ENCODE peak calls at places on chromosomes 11 and 22, in seven cellular contexts. One of them, this sample, is unnamed.

GRCh38 chr11:72807021-72807693 is 7.1 kb upstream of the ATG16L2 start:
- DNase-seq in left colon: no peak
- DNase-seq in progenitor cell of endocrine pancreas: no peak
- DNase-seq in midbrain: no peak
- DNase-seq in NCI-H1092 treated with DMSO at 0.1 percent for 48 hours: no peak
- DNase-seq in stimulated activated CD8-positive, alpha-beta memory T cell treated with anti-CD3 and anti-CD28 coated beads, Interleukin-2, amount 100 ng/mL, for 48 hours: no peak
- DNase-seq in fibroblast of mammary gland: no peak
- DNase-seq in this sample: no peak

GRCh38 chr11:33936745-33937612 is 45.1 kb upstream of the LMO2 start:
- DNase-seq in fibroblast of mammary gland: peak; percentile 57
- DNase-seq in progenitor cell of endocrine pancreas: no peak
- DNase-seq in midbrain: no peak
- DNase-seq in NCI-H1092 treated with DMSO at 0.1 percent for 48 hours: peak; percentile 19
- DNase-seq in stimulated activated CD8-positive, alpha-beta memory T cell treated with anti-CD3 and anti-CD28 coated beads, Interleukin-2, amount 100 ng/mL, for 48 hours: no peak
- DNase-seq in left colon: peak; percentile 38
- DNase-seq in this sample: no peak

GRCh38 chr22:20423636-20424511 is 13.8 kb downstream of the SCARF2 start:
- DNase-seq in progenitor cell of endocrine pancreas: no peak
- DNase-seq in NCI-H1092 treated with DMSO at 0.1 percent for 48 hours: no peak
- DNase-seq in stimulated activated CD8-positive, alpha-beta memory T cell treated with anti-CD3 and anti-CD28 coated beads, Interleukin-2, amount 100 ng/mL, for 48 hours: no peak
- DNase-seq in left colon: no peak
- DNase-seq in midbrain: no peak
- DNase-seq in fibroblast of mammary gland: no peak
- DNase-seq in this sample: no peak

GRCh38 chr11:68380786-68381622 is 68.6 kb downstream of the LRP5 start:
- DNase-seq in NCI-H1092 treated with DMSO at 0.1 percent for 48 hours: no peak
- DNase-seq in midbrain: no peak
- DNase-seq in fibroblast of mammary gland: no peak
- DNase-seq in left colon: no peak
- DNase-seq in stimulated activated CD8-positive, alpha-beta memory T cell treated with anti-CD3 and anti-CD28 coated beads, Interleukin-2, amount 100 ng/mL, for 48 hours: no peak
- DNase-seq in progenitor cell of endocrine pancreas: no peak
- DNase-seq in this sample: no peak

GRCh38 chr11:45092901-45093760 is 53.3 kb upstream of the PRDM11 start:
- DNase-seq in progenitor cell of endocrine pancreas: no peak
- DNase-seq in fibroblast of mammary gland: peak; percentile 89
- DNase-seq in midbrain: no peak
- DNase-seq in stimulated activated CD8-positive, alpha-beta memory T cell treated with anti-CD3 and anti-CD28 coated beads, Interleukin-2, amount 100 ng/mL, for 48 hours: no peak
- DNase-seq in left colon: no peak
- DNase-seq in NCI-H1092 treated with DMSO at 0.1 percent for 48 hours: no peak
- DNase-seq in this sample: no peak

GRCh38 chr11:75536786-75537629 is 11.3 kb upstream of the GDPD5 start:
- DNase-seq in fibroblast of mammary gland: peak; percentile 50
- DNase-seq in left colon: no peak
- DNase-seq in midbrain: no peak
- DNase-seq in progenitor cell of endocrine pancreas: no peak
- DNase-seq in NCI-H1092 treated with DMSO at 0.1 percent for 48 hours: no peak
- DNase-seq in stimulated activated CD8-positive, alpha-beta memory T cell treated with anti-CD3 and anti-CD28 coated beads, Interleukin-2, amount 100 ng/mL, for 48 hours: peak; percentile 49
- DNase-seq in this sample: no peak

GRCh38 chr11:94588366-94588952 is 21.3 kb downstream of the PIWIL4 start:
- DNase-seq in NCI-H1092 treated with DMSO at 0.1 percent for 48 hours: no peak
- DNase-seq in progenitor cell of endocrine pancreas: no peak
- DNase-seq in left colon: no peak
- DNase-seq in midbrain: no peak
- DNase-seq in stimulated activated CD8-positive, alpha-beta memory T cell treated with anti-CD3 and anti-CD28 coated beads, Interleukin-2, amount 100 ng/mL, for 48 hours: no peak
- DNase-seq in fibroblast of mammary gland: no peak
- DNase-seq in this sample: no peak

GRCh38 chr11:107857550-107858216 is 904 bp downstream of the SLC35F2 start:
- DNase-seq in fibroblast of mammary gland: peak; percentile 33
- DNase-seq in midbrain: no peak
- DNase-seq in left colon: no peak
- DNase-seq in stimulated activated CD8-positive, alpha-beta memory T cell treated with anti-CD3 and anti-CD28 coated beads, Interleukin-2, amount 100 ng/mL, for 48 hours: no peak
- DNase-seq in NCI-H1092 treated with DMSO at 0.1 percent for 48 hours: no peak
- DNase-seq in progenitor cell of endocrine pancreas: no peak
- DNase-seq in this sample: no peak

GRCh38 chr11:125591659-125592304 is 870 bp upstream of the STT3A start:
- DNase-seq in fibroblast of mammary gland: peak; percentile 41
- DNase-seq in midbrain: peak; percentile 50
- DNase-seq in NCI-H1092 treated with DMSO at 0.1 percent for 48 hours: no peak
- DNase-seq in progenitor cell of endocrine pancreas: peak; percentile 26
- DNase-seq in left colon: peak; percentile 29
- DNase-seq in stimulated activated CD8-positive, alpha-beta memory T cell treated with anti-CD3 and anti-CD28 coated beads, Interleukin-2, amount 100 ng/mL, for 48 hours: peak; percentile 9
- DNase-seq in this sample: no peak

GRCh38 chr11:87368876-87369480 is 331.2 kb downstream of the TMEM135 start:
- DNase-seq in NCI-H1092 treated with DMSO at 0.1 percent for 48 hours: no peak
- DNase-seq in fibroblast of mammary gland: no peak
- DNase-seq in left colon: no peak
- DNase-seq in stimulated activated CD8-positive, alpha-beta memory T cell treated with anti-CD3 and anti-CD28 coated beads, Interleukin-2, amount 100 ng/mL, for 48 hours: no peak
- DNase-seq in progenitor cell of endocrine pancreas: no peak
- DNase-seq in midbrain: no peak
- DNase-seq in this sample: no peak

GRCh38 chr11:64650923-64651523 is 60.0 kb downstream of the SLC22A12 start:
- DNase-seq in stimulated activated CD8-positive, alpha-beta memory T cell treated with anti-CD3 and anti-CD28 coated beads, Interleukin-2, amount 100 ng/mL, for 48 hours: no peak
- DNase-seq in midbrain: peak; percentile 20
- DNase-seq in progenitor cell of endocrine pancreas: no peak
- DNase-seq in left colon: no peak
- DNase-seq in NCI-H1092 treated with DMSO at 0.1 percent for 48 hours: peak; percentile 13
- DNase-seq in fibroblast of mammary gland: peak; percentile 34
- DNase-seq in this sample: no peak

GRCh38 chr11:92393218-92393617 is 168.6 kb downstream of the FAT3 start:
- DNase-seq in fibroblast of mammary gland: no peak
- DNase-seq in progenitor cell of endocrine pancreas: no peak
- DNase-seq in stimulated activated CD8-positive, alpha-beta memory T cell treated with anti-CD3 and anti-CD28 coated beads, Interleukin-2, amount 100 ng/mL, for 48 hours: no peak
- DNase-seq in left colon: no peak
- DNase-seq in NCI-H1092 treated with DMSO at 0.1 percent for 48 hours: no peak
- DNase-seq in midbrain: no peak
- DNase-seq in this sample: no peak

GRCh38 chr22:30304495-30305244 is 15.4 kb upstream of the CASTOR1 start:
- DNase-seq in stimulated activated CD8-positive, alpha-beta memory T cell treated with anti-CD3 and anti-CD28 coated beads, Interleukin-2, amount 100 ng/mL, for 48 hours: no peak
- DNase-seq in NCI-H1092 treated with DMSO at 0.1 percent for 48 hours: no peak
- DNase-seq in progenitor cell of endocrine pancreas: no peak
- DNase-seq in fibroblast of mammary gland: no peak
- DNase-seq in left colon: peak; percentile 60
- DNase-seq in midbrain: peak; percentile 6
- DNase-seq in this sample: no peak

GRCh38 chr22:31212783-31213626 is 907 bp downstream of the LIMK2 start:
- DNase-seq in progenitor cell of endocrine pancreas: no peak
- DNase-seq in NCI-H1092 treated with DMSO at 0.1 percent for 48 hours: no peak
- DNase-seq in midbrain: no peak
- DNase-seq in fibroblast of mammary gland: no peak
- DNase-seq in stimulated activated CD8-positive, alpha-beta memory T cell treated with anti-CD3 and anti-CD28 coated beads, Interleukin-2, amount 100 ng/mL, for 48 hours: no peak
- DNase-seq in left colon: no peak
- DNase-seq in this sample: no peak

GRCh38 chr11:65067446-65067845 is 9.1 kb upstream of the NAALADL1 start:
- DNase-seq in fibroblast of mammary gland: no peak
- DNase-seq in NCI-H1092 treated with DMSO at 0.1 percent for 48 hours: no peak
- DNase-seq in progenitor cell of endocrine pancreas: no peak
- DNase-seq in stimulated activated CD8-positive, alpha-beta memory T cell treated with anti-CD3 and anti-CD28 coated beads, Interleukin-2, amount 100 ng/mL, for 48 hours: no peak
- DNase-seq in left colon: no peak
- DNase-seq in midbrain: no peak
- DNase-seq in this sample: no peak

GRCh38 chr11:60428517-60428916 is 855 bp upstream of the MS4A5 start:
- DNase-seq in stimulated activated CD8-positive, alpha-beta memory T cell treated with anti-CD3 and anti-CD28 coated beads, Interleukin-2, amount 100 ng/mL, for 48 hours: no peak
- DNase-seq in progenitor cell of endocrine pancreas: no peak
- DNase-seq in NCI-H1092 treated with DMSO at 0.1 percent for 48 hours: no peak
- DNase-seq in fibroblast of mammary gland: no peak
- DNase-seq in left colon: no peak
- DNase-seq in midbrain: no peak
- DNase-seq in this sample: no peak

GRCh38 chr11:120977470-120977869 is 46.4 kb upstream of the TBCEL start:
- DNase-seq in progenitor cell of endocrine pancreas: no peak
- DNase-seq in stimulated activated CD8-positive, alpha-beta memory T cell treated with anti-CD3 and anti-CD28 coated beads, Interleukin-2, amount 100 ng/mL, for 48 hours: no peak
- DNase-seq in left colon: no peak
- DNase-seq in fibroblast of mammary gland: peak; percentile 23
- DNase-seq in midbrain: no peak
- DNase-seq in NCI-H1092 treated with DMSO at 0.1 percent for 48 hours: no peak
- DNase-seq in this sample: no peak

GRCh38 chr22:36921309-36922096 is 8.1 kb downstream of the CSF2RB start:
- DNase-seq in midbrain: no peak
- DNase-seq in fibroblast of mammary gland: no peak
- DNase-seq in stimulated activated CD8-positive, alpha-beta memory T cell treated with anti-CD3 and anti-CD28 coated beads, Interleukin-2, amount 100 ng/mL, for 48 hours: no peak
- DNase-seq in progenitor cell of endocrine pancreas: no peak
- DNase-seq in NCI-H1092 treated with DMSO at 0.1 percent for 48 hours: no peak
- DNase-seq in left colon: no peak
- DNase-seq in this sample: no peak

GRCh38 chr11:73156114-73156513 is 14.0 kb upstream of the FCHSD2 start:
- DNase-seq in stimulated activated CD8-positive, alpha-beta memory T cell treated with anti-CD3 and anti-CD28 coated beads, Interleukin-2, amount 100 ng/mL, for 48 hours: no peak
- DNase-seq in NCI-H1092 treated with DMSO at 0.1 percent for 48 hours: no peak
- DNase-seq in progenitor cell of endocrine pancreas: no peak
- DNase-seq in midbrain: no peak
- DNase-seq in fibroblast of mammary gland: no peak
- DNase-seq in left colon: no peak
- DNase-seq in this sample: no peak